ENCODE peak calls at places on chromosome 16, in four cellular contexts. One of them, this sample, is unnamed.

GRCh38 chr16:86103320-86103719 is 204.4 kb downstream of the IRF8 start:
- DNase-seq in psoas muscle: no peak
- DNase-seq in K562: no peak
- DNase-seq in AG09309: no peak
- DNase-seq in this sample: no peak

GRCh38 chr16:16007743-16008111 is 58.3 kb downstream of the ABCC1 start:
- DNase-seq in K562: no peak
- DNase-seq in psoas muscle: peak; percentile 15
- DNase-seq in AG09309: no peak
- DNase-seq in this sample: no peak

GRCh38 chr16:48350716-48351115 is 34.5 kb downstream of the SIAH1 start:
- DNase-seq in AG09309: no peak
- DNase-seq in K562: no peak
- DNase-seq in psoas muscle: no peak
- DNase-seq in this sample: no peak

GRCh38 chr16:84194018-84194417 is 3.1 kb downstream of the ADAD2 start:
- DNase-seq in psoas muscle: no peak
- DNase-seq in K562: no peak
- DNase-seq in AG09309: no peak
- DNase-seq in this sample: no peak

GRCh38 chr16:19876501-19877059 is 8.1 kb downstream of the GPRC5B start:
- DNase-seq in K562: no peak
- DNase-seq in AG09309: no peak
- DNase-seq in psoas muscle: no peak
- DNase-seq in this sample: no peak

GRCh38 chr16:89360760-89361435 is 129.5 kb downstream of the ANKRD11 start:
- DNase-seq in AG09309: no peak
- DNase-seq in psoas muscle: peak; percentile 55
- DNase-seq in K562: no peak
- DNase-seq in this sample: peak; percentile 59

GRCh38 chr16:12061336-12062055 is 85.0 kb downstream of the SNX29 start:
- DNase-seq in AG09309: no peak
- DNase-seq in K562: no peak
- DNase-seq in psoas muscle: no peak
- DNase-seq in this sample: no peak

GRCh38 chr16:28131743-28132393 is 68.4 kb upstream of the GSG1L start:
- DNase-seq in K562: no peak
- DNase-seq in AG09309: no peak
- DNase-seq in psoas muscle: no peak
- DNase-seq in this sample: no peak

GRCh38 chr16:67862623-67863583 is 9.9 kb upstream of the EDC4 start:
- DNase-seq in AG09309: no peak
- DNase-seq in K562: no peak
- DNase-seq in psoas muscle: peak; percentile 93
- DNase-seq in this sample: no peak

GRCh38 chr16:47884131-47884725 is 271.6 kb downstream of the ABCC12 start:
- DNase-seq in psoas muscle: no peak
- DNase-seq in K562: no peak
- DNase-seq in AG09309: no peak
- DNase-seq in this sample: no peak

GRCh38 chr16:83651871-83652270 is 155.9 kb upstream of the HSBP1 start:
- DNase-seq in K562: no peak
- DNase-seq in psoas muscle: no peak
- DNase-seq in AG09309: no peak
- DNase-seq in this sample: no peak

GRCh38 chr16:442976-443375 is 17.5 kb downstream of the RAB11FIP3 start:
- DNase-seq in K562: no peak
- DNase-seq in AG09309: no peak
- DNase-seq in psoas muscle: no peak
- DNase-seq in this sample: no peak

GRCh38 chr16:78961464-78961863 is 639.1 kb downstream of the MAF start:
- DNase-seq in psoas muscle: no peak
- DNase-seq in AG09309: no peak
- DNase-seq in K562: no peak
- DNase-seq in this sample: no peak

GRCh38 chr16:81432899-81433560 is 11.6 kb upstream of the CMIP start:
- DNase-seq in psoas muscle: no peak
- DNase-seq in K562: no peak
- DNase-seq in AG09309: no peak
- DNase-seq in this sample: no peak

GRCh38 chr16:49216593-49216992 is 65.0 kb downstream of the CBLN1 start:
- DNase-seq in psoas muscle: no peak
- DNase-seq in K562: no peak
- DNase-seq in AG09309: no peak
- DNase-seq in this sample: no peak

GRCh38 chr16:49557070-49557446 is 183.5 kb downstream of the C16orf78 start:
- DNase-seq in AG09309: no peak
- DNase-seq in K562: no peak
- DNase-seq in psoas muscle: no peak
- DNase-seq in this sample: no peak

GRCh38 chr16:75379911-75380847 is 53.1 kb downstream of the CFDP1 start:
- DNase-seq in K562: no peak
- DNase-seq in AG09309: no peak
- DNase-seq in psoas muscle: no peak
- DNase-seq in this sample: peak; percentile 54

GRCh38 chr16:555528-556478 is 4.4 kb upstream of the PRR35 start:
- DNase-seq in K562: no peak
- DNase-seq in AG09309: no peak
- DNase-seq in psoas muscle: no peak
- DNase-seq in this sample: no peak

GRCh38 chr16:86977076-86977676 is 340.0 kb downstream of the C16orf95 start:
- DNase-seq in AG09309: no peak
- DNase-seq in psoas muscle: no peak
- DNase-seq in K562: no peak
- DNase-seq in this sample: no peak

GRCh38 chr16:75868636-75869389 is 142.5 kb upstream of the CPHXL start:
- DNase-seq in AG09309: no peak
- DNase-seq in K562: no peak
- DNase-seq in psoas muscle: no peak
- DNase-seq in this sample: no peak

DNA sequence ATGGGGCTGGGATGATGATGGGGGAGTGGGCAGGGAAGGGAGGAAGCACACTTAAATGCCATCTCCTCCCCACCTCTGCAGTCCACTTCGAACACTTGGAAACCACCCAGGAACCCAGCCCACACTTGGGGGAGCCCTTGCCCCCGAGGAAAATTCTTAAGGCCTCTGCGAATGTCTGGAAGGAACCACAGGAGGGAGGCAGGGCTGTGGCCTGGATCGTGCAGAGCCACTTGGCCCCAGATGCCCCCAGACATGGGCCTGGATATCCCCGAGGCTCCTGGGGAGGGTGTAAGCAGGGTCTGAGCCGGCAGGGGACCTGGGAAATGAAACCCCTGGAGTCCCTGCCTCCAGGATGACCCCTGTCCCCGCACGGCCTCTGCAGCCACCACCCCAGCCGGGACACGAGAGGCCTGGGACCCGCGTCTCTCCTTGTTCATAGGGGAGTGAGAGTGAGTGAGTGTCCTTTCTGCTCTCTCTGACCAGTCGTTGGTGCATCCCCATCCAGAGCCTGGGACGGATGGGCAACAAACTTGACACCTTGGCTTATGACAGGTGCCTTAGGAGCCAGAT is 11.8 kb upstream of the MTSS2 start:
- DNase-seq in K562: no peak
- DNase-seq in AG09309: no peak
- DNase-seq in psoas muscle: no peak
- DNase-seq in this sample: no peak
- TF ChIP-seq CTCF in K562: no peak
- TF ChIP-seq CTCF in AG09309: peak; percentile 27
- TF ChIP-seq CTCF in psoas muscle: no peak
- TF ChIP-seq CTCF in this sample: no peak

DNA sequence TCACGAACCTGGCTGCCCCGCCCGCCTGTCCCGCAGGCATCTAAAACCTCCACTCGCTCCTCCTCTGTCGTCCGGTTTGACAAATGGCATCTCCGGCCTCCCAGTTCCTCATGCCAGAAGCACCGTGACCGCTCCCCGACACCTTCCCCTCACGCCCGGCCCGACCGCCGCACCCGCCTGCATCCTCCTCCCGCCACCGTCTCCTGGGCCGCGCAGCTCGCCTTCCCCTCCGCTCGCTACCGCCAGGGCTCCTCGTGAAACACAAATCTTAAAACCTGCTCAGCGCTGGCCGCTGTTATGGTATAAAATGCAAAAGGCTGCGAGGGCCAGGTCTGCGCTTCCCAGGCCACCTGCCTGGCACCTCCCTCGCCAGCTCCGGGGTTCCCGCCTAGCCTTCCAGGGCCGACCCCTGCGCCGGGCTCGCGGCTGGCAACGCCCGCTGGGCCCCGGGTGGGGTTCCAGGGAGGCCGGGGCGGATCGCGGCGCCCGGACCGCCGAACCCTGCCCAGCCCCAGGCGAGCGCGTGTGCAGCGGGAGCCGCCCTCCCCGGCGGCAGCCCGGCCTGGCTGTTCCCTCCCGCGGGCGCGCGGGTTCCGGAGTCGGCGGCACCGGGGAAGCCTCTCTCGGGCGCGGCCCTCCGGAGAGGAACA is 488 bp downstream of the SPSB3 start:
- DNase-seq in AG09309: no peak
- DNase-seq in psoas muscle: peak; percentile 66
- DNase-seq in K562: peak; percentile 35
- DNase-seq in this sample: no peak
- TF ChIP-seq CTCF in AG09309: peak; percentile 20
- TF ChIP-seq CTCF in psoas muscle: no peak
- TF ChIP-seq CTCF in K562: no peak
- TF ChIP-seq CTCF in this sample: no peak

DNA sequence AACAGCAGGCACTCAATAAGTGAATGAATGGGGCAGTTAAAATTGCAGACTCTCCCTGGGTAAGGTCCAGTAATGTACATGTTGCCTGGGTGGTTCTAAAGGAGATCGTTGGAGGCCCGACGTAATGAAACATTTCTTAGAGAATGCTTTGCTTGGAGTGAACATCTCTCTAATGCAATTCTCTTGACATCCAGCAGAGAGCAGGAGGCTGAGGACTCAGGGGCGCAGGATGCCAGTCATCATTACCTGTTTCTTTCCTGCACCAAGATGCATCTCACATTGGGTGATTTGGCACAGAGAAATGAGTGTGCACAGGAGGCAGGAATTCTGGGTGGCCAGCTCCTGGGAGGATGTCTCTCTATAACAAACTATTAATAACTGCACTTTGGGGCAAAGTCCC is 130.3 kb upstream of the RBBP6 start:
- DNase-seq in psoas muscle: no peak
- DNase-seq in K562: peak; percentile 6
- DNase-seq in AG09309: no peak
- DNase-seq in this sample: no peak
- TF ChIP-seq CTCF in psoas muscle: no peak
- TF ChIP-seq CTCF in K562: peak; percentile 31
- TF ChIP-seq CTCF in AG09309: no peak
- TF ChIP-seq CTCF in this sample: no peak

GRCh38 chr16:14509055-14509454 is 121.0 kb downstream of the PARN start:
- DNase-seq in psoas muscle: no peak
- DNase-seq in AG09309: no peak
- DNase-seq in K562: no peak
- DNase-seq in this sample: no peak
- TF ChIP-seq CTCF in psoas muscle: no peak
- TF ChIP-seq CTCF in AG09309: no peak
- TF ChIP-seq CTCF in K562: no peak
- TF ChIP-seq CTCF in this sample: no peak

GRCh38 chr16:66273644-66274334 is 92.7 kb upstream of the CDH5 start:
- DNase-seq in AG09309: no peak
- DNase-seq in psoas muscle: no peak
- DNase-seq in K562: no peak
- DNase-seq in this sample: no peak

GRCh38 chr16:66277311-66278070 is 89.0 kb upstream of the CDH5 start:
- DNase-seq in psoas muscle: no peak
- DNase-seq in AG09309: no peak
- DNase-seq in K562: no peak
- DNase-seq in this sample: no peak

GRCh38 chr16:66278111-66278531 is 88.4 kb upstream of the CDH5 start:
- DNase-seq in psoas muscle: no peak
- DNase-seq in AG09309: no peak
- DNase-seq in K562: no peak
- DNase-seq in this sample: no peak

GRCh38 chr16:66274335-66275110 is 92.0 kb upstream of the CDH5 start:
- DNase-seq in K562: peak; percentile 14
- DNase-seq in AG09309: no peak
- DNase-seq in psoas muscle: no peak
- DNase-seq in this sample: no peak

DNA sequence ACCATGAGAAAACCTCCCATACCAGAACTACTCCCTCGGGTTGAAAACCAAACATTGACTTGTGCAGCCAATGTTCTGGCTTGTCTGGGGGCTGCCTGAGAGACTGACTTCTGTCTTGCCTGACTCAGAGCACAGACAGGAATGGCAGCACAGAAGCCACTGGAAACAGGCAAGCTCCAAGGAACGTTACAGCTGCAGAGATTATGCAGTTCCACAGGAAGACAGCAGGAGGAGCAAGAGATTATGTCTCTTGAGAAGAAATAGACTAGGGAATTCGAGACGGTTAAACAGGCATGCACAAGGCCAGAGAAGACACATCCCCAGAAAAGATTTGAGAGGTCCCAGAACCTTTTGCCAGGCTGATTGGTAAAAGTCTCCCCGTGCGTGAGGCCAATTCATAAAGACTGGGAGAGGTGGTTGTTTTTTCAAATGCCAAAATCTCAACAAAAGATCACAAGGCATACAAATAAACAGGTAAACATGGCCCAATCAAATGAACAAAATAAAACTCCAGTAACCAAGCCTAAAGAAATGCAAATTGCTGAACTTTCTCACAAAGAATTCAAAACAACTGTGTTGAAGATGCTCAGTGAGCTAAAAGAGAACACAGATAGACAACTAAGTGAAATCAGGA is 90.6 kb upstream of the CDH5 start:
- DNase-seq in psoas muscle: no peak
- DNase-seq in K562: peak; percentile 34
- DNase-seq in AG09309: no peak
- DNase-seq in this sample: no peak
- TF ChIP-seq CTCF in psoas muscle: peak; percentile 28
- TF ChIP-seq CTCF in K562: peak; percentile 54
- TF ChIP-seq CTCF in AG09309: peak; percentile 77
- TF ChIP-seq CTCF in this sample: peak; percentile 74

GRCh38 chr16:61366006-61366405 is 670.2 kb downstream of the CDH8 start:
- DNase-seq in AG09309: no peak
- DNase-seq in psoas muscle: no peak
- DNase-seq in K562: no peak
- DNase-seq in this sample: no peak
- TF ChIP-seq CTCF in AG09309: no peak
- TF ChIP-seq CTCF in psoas muscle: no peak
- TF ChIP-seq CTCF in K562: no peak
- TF ChIP-seq CTCF in this sample: no peak

GRCh38 chr16:57371494-57372371 is 557 bp upstream of the CX3CL1 start:
- DNase-seq in K562: no peak
- DNase-seq in AG09309: no peak
- DNase-seq in psoas muscle: no peak
- DNase-seq in this sample: no peak

GRCh38 chr16:57373117-57373947 is 1.0 kb downstream of the CX3CL1 start:
- DNase-seq in K562: no peak
- DNase-seq in AG09309: no peak
- DNase-seq in psoas muscle: no peak
- DNase-seq in this sample: no peak

GRCh38 chr16:57374067-57374534 is 1.8 kb downstream of the CX3CL1 start:
- DNase-seq in psoas muscle: no peak
- DNase-seq in K562: no peak
- DNase-seq in AG09309: no peak
- DNase-seq in this sample: no peak

GRCh38 chr16:57376313-57376818 is 4.1 kb downstream of the CX3CL1 start:
- DNase-seq in K562: no peak
- DNase-seq in psoas muscle: no peak
- DNase-seq in AG09309: no peak
- DNase-seq in this sample: no peak

GRCh38 chr16:57372372-57373116 is at the start of gene CX3CL1:
- DNase-seq in K562: no peak
- DNase-seq in psoas muscle: no peak
- DNase-seq in AG09309: no peak
- DNase-seq in this sample: no peak
- TF ChIP-seq CTCF in K562: no peak
- TF ChIP-seq CTCF in psoas muscle: no peak
- TF ChIP-seq CTCF in AG09309: no peak
- TF ChIP-seq CTCF in this sample: no peak

This sample was measured in CD14-positive monocyte.